ENCODE peak calls at places on chromosome 12, in six cellular contexts. R, B, Z, T, C and U are unnamed samples.

GRCh38 chr12:3202734-3203446 is 125.7 kb downstream of the TSPAN9 start:
- DNase-seq in R (no peak), B (peak; percentile 31), Z (peak; percentile 77), T (peak; percentile 88), C (peak; percentile 53), U (no peak)

GRCh38 chr12:120757949-120758348 is 32.3 kb downstream of the ACADS start:
- DNase-seq in C (no peak), R (no peak), Z (no peak), T (no peak), B (no peak), U (no peak)

GRCh38 chr12:1203735-1204019 is 212.7 kb downstream of the ERC1 start:
- DNase-seq in R (no peak), T (no peak), Z (no peak), C (no peak), B (no peak), U (no peak)

GRCh38 chr12:109760031-109760929 is 46.7 kb downstream of the FAM222A start:
- DNase-seq in C (no peak), Z (no peak), R (peak; percentile 56), B (no peak), T (no peak), U (no peak)

GRCh38 chr12:62862259-62862881 is 72.6 kb downstream of the PPM1H start:
- DNase-seq in C (no peak), T (no peak), B (no peak), Z (no peak), R (no peak), U (no peak)

GRCh38 chr12:121805800-121806555 is 2.2 kb downstream of the SETD1B start:
- DNase-seq in R (no peak), Z (no peak), B (no peak), T (peak; percentile 49), C (no peak), U (no peak)

GRCh38 chr12:50088577-50089335 is 3.6 kb downstream of the SMARCD1 start:
- DNase-seq in B (no peak), R (no peak), Z (peak; percentile 56), C (peak; percentile 55), T (no peak), U (peak; percentile 3)

GRCh38 chr12:48858043-48858442 is 6.1 kb upstream of the DDX23 start:
- DNase-seq in Z (no peak), T (no peak), C (no peak), B (no peak), R (no peak), U (no peak)

GRCh38 chr12:103814436-103814835 is 26.6 kb downstream of the NT5DC3 start:
- DNase-seq in Z (no peak), T (no peak), R (no peak), C (no peak), B (no peak), U (no peak)

GRCh38 chr12:113069149-113069548 is 12.6 kb downstream of the DTX1 start:
- DNase-seq in B (no peak), Z (no peak), T (no peak), C (no peak), R (no peak), U (no peak)

GRCh38 chr12:25264015-25264582 is 13.4 kb upstream of the KRAS start:
- DNase-seq in C (no peak), R (no peak), B (no peak), T (no peak), Z (no peak), U (no peak)

GRCh38 chr12:3550839-3551238 is 59.8 kb downstream of the PRMT8 start:
- DNase-seq in C (no peak), R (no peak), T (no peak), B (no peak), Z (no peak), U (no peak)

GRCh38 chr12:53956914-53957536 is 2.3 kb downstream of the HOXC12 start:
- DNase-seq in C (no peak), B (no peak), R (peak; percentile 39), T (no peak), Z (no peak), U (no peak)

GRCh38 chr12:29242921-29243431 is 93.9 kb downstream of the FAR2 start:
- DNase-seq in Z (no peak), T (peak; percentile 17), R (no peak), C (no peak), B (no peak), U (no peak)

GRCh38 chr12:12715459-12716150 is 1.6 kb upstream of the CDKN1B start:
- DNase-seq in B (no peak), C (peak; percentile 30), Z (peak; percentile 54), T (peak; percentile 61), R (no peak), U (no peak)

GRCh38 chr12:108822458-108823205 is 34.8 kb downstream of the SSH1 start:
- DNase-seq in C (no peak), B (no peak), R (no peak), T (no peak), Z (no peak), U (no peak)

GRCh38 chr12:43957732-43958131 is 121.9 kb downstream of the TMEM117 start:
- DNase-seq in C (no peak), B (no peak), T (peak; percentile 62), Z (no peak), R (no peak), U (no peak)

GRCh38 chr12:88578274-88578673 is 2.0 kb downstream of the KITLG start:
- DNase-seq in C (no peak), R (no peak), Z (no peak), T (peak; percentile 56), B (no peak), U (no peak)

GRCh38 chr12:31897791-31898503 is 61.3 kb upstream of the RESF1 start:
- DNase-seq in C (peak; percentile 24), T (no peak), R (no peak), B (no peak), Z (peak; percentile 28), U (no peak)

GRCh38 chr12:95582230-95583058 is 31.2 kb upstream of the USP44 start:
- DNase-seq in T (peak; percentile 15), R (no peak), C (no peak), B (no peak), Z (no peak), U (peak; percentile 49)

GRCh38 chr12:101097829-101098580 is 112.0 kb downstream of the SLC5A8 start:
- DNase-seq in T (no peak), C (no peak), Z (no peak), R (no peak), B (no peak), U (no peak)

GRCh38 chr12:91964501-91964900 is 181.1 kb downstream of the BTG1 start:
- DNase-seq in B (no peak), R (no peak), C (no peak), Z (no peak), T (no peak), U (no peak)

GRCh38 chr12:87381747-87382146 is 647.5 kb downstream of the C12orf50 start:
- DNase-seq in R (no peak), T (no peak), B (no peak), C (no peak), Z (no peak), U (no peak)

GRCh38 chr12:57476162-57476992 is 3.3 kb downstream of the ARHGAP9 start:
- DNase-seq in B (no peak), R (no peak), Z (peak; percentile 85), T (no peak), C (peak; percentile 67), U (no peak)

GRCh38 chr12:67365131-67365530 is 96.0 kb downstream of the CAND1 start:
- DNase-seq in R (no peak), Z (no peak), C (no peak), B (no peak), T (no peak), U (no peak)

GRCh38 chr12:119180380-119181040 is 1.8 kb downstream of the HSPB8 start:
- DNase-seq in C (no peak), B (no peak), Z (no peak), R (peak; percentile 85), T (no peak), U (no peak)

GRCh38 chr12:84497819-84498218 is 414.8 kb downstream of the SLC6A15 start:
- DNase-seq in C (no peak), B (no peak), Z (peak; percentile 4), T (no peak), R (no peak), U (no peak)

GRCh38 chr12:11893998-11894397 is 176.7 kb upstream of the BCL2L14 start:
- DNase-seq in C (no peak), Z (no peak), T (no peak), R (no peak), B (no peak), U (no peak)

GRCh38 chr12:111570090-111570961 is 28.8 kb downstream of the ATXN2 start:
- DNase-seq in R (no peak), T (no peak), B (no peak), Z (no peak), C (no peak), U (no peak)

GRCh38 chr12:62332598-62332997 is 72.4 kb downstream of the USP15 start:
- DNase-seq in Z (no peak), T (no peak), C (no peak), R (no peak), B (no peak), U (no peak)

GRCh38 chr12:21940972-21941521 is at the start of gene ABCC9:
- DNase-seq in R (peak; percentile 74), T (no peak), C (no peak), Z (peak; percentile 20), B (no peak), U (no peak)

GRCh38 chr12:99658950-99659349 is 11.4 kb downstream of the GARIN6 start:
- DNase-seq in R (no peak), T (no peak), Z (no peak), C (no peak), B (no peak), U (peak; percentile 23)

GRCh38 chr12:131830335-131831020 is 2.3 kb downstream of the MMP17 start:
- DNase-seq in C (no peak), T (peak; percentile 92), B (no peak), R (peak; percentile 86), Z (peak; percentile 53), U (no peak)

GRCh38 chr12:54232790-54233189 is 44.0 kb upstream of the SMUG1 start:
- DNase-seq in Z (no peak), B (no peak), C (no peak), T (no peak), R (no peak), U (no peak)

GRCh38 chr12:58557156-58557555 is 363.1 kb downstream of the LRIG3 start:
- DNase-seq in T (no peak), R (no peak), C (no peak), B (no peak), Z (no peak), U (no peak)

GRCh38 chr12:71725011-71725410 is 29.7 kb upstream of the RAB21 start:
- DNase-seq in Z (no peak), R (no peak), C (no peak), B (no peak), T (no peak), U (no peak)

GRCh38 chr12:51797301-51797700 is 51.2 kb downstream of the FIGNL2 start:
- DNase-seq in C (no peak), Z (no peak), T (no peak), B (no peak), R (no peak), U (no peak)

GRCh38 chr12:30415777-30416176 is 279.9 kb downstream of the IPO8 start:
- DNase-seq in R (no peak), T (no peak), Z (no peak), B (no peak), C (no peak), U (no peak)

GRCh38 chr12:107405436-107405835 is 280.2 kb upstream of the PWP1 start:
- DNase-seq in R (no peak), B (no peak), T (no peak), Z (no peak), C (no peak), U (no peak)